ENCODE peak calls at places on chromosome 17, in four cellular contexts. U is left ventricle myocardium inferior; J is activated T-helper 1 cell treated with Interleukin-2 at 50 U/mL for 16 hours; A is stimulated activated CD8-positive, alpha-beta memory T cell treated with anti-CD3 and anti-CD28 coated beads, Interleukin-2, amount 100 ng/mL, for 1 hour. S is an unnamed sample.

GRCh38 chr17:41010421-41010820 is 1.5 kb upstream of the KRTAP3-1 start:
- DNase-seq in U (no peak), J (no peak), A (no peak), S (no peak)

GRCh38 chr17:78144146-78144719 is 2.0 kb upstream of the C17orf99 start:
- DNase-seq in U (peak), J (no peak), A (no peak), S (peak)

GRCh38 chr17:17533901-17534441 is 37.8 kb upstream of the RASD1 start:
- DNase-seq in U (no peak), J (no peak), A (no peak), S (no peak)

GRCh38 chr17:81294512-81295030 is 536 bp downstream of the SLC38A10 start:
- DNase-seq in U (peak), J (no peak), A (no peak), S (no peak)

GRCh38 chr17:39406951-39407350 is 5.5 kb upstream of the FBXL20 start:
- DNase-seq in U (no peak), J (no peak), A (no peak), S (no peak)

GRCh38 chr17:57861737-57862409 is 12.0 kb upstream of the MRPS23 start:
- DNase-seq in U (peak), J (no peak), A (no peak), S (no peak)

GRCh38 chr17:46964315-46965265 is 14.5 kb downstream of the RPRML start:
- DNase-seq in U (no peak), J (no peak), A (no peak), S (no peak)

GRCh38 chr17:41860254-41860931 is 4.8 kb downstream of the KLHL11 start:
- DNase-seq in U (no peak), J (no peak), A (no peak), S (no peak)

GRCh38 chr17:49700956-49701355 is 6.8 kb downstream of the SLC35B1 start:
- DNase-seq in U (no peak), J (no peak), A (no peak), S (no peak)

GRCh38 chr17:6170349-6170748 is 100.2 kb downstream of the WSCD1 start:
- DNase-seq in U (no peak), J (no peak), A (no peak), S (no peak)

GRCh38 chr17:65785109-65785508 is 223.7 kb upstream of the AXIN2 start:
- DNase-seq in U (no peak), J (no peak), A (no peak), S (peak)

GRCh38 chr17:7290166-7290565 is 4.3 kb downstream of the YBX2 start:
- DNase-seq in U (no peak), J (no peak), A (no peak), S (no peak)

GRCh38 chr17:34633351-34633750 is 54.0 kb downstream of the TMEM132E start:
- DNase-seq in U (no peak), J (no peak), A (no peak), S (no peak)

GRCh38 chr17:80743181-80743771 is 198.6 kb downstream of the RPTOR start:
- DNase-seq in U (no peak), J (no peak), A (no peak), S (no peak)

GRCh38 chr17:74356640-74357465 is 4.8 kb downstream of the BTBD17 start:
- DNase-seq in U (no peak), J (no peak), A (no peak), S (no peak)